ENCODE peak calls at places on chromosome 11, in five cellular contexts. D, J, H, K and T are unnamed samples.

GRCh38 chr11:59615132-59615636 is 390 bp downstream of the OSBP start:
- DNase-seq in D (peak), K (peak), H (peak), J (peak), T (peak)

GRCh38 chr11:114276077-114276476 is 20.1 kb upstream of the NNMT start:
- DNase-seq in H (no peak), D (no peak), J (no peak), K (no peak), T (no peak)

GRCh38 chr11:75534291-75535038 is 8.7 kb upstream of the GDPD5 start:
- DNase-seq in K (no peak), H (no peak), J (no peak), D (no peak), T (no peak)

GRCh38 chr11:56706486-56706885 is 7.6 kb downstream of the OR9G1 start:
- DNase-seq in D (peak), K (no peak), H (no peak), J (no peak), T (no peak)

GRCh38 chr11:43504316-43504950 is 145.7 kb downstream of the TTC17 start:
- DNase-seq in K (no peak), D (peak), H (no peak), J (peak), T (no peak)

GRCh38 chr11:91927448-91927847 is 297.2 kb upstream of the FAT3 start:
- DNase-seq in H (no peak), J (no peak), K (no peak), D (no peak), T (no peak)

GRCh38 chr11:104164028-104164520 is at the start of gene PDGFD:
- DNase-seq in H (peak), J (peak), K (no peak), D (peak), T (peak)

GRCh38 chr11:101458161-101458560 is 125.6 kb downstream of the TRPC6 start:
- DNase-seq in K (no peak), J (no peak), D (peak), H (no peak), T (no peak)

GRCh38 chr11:16632295-16633200 is 105.9 kb upstream of the C11orf58 start:
- DNase-seq in H (no peak), K (no peak), J (no peak), D (peak), T (no peak)

GRCh38 chr11:80320226-80320625 is 879.4 kb upstream of the TENM4 start:
- DNase-seq in J (no peak), K (no peak), H (no peak), D (no peak), T (no peak)

GRCh38 chr11:8338138-8338537 is 74.5 kb upstream of the LMO1 start:
- DNase-seq in J (peak), D (no peak), K (no peak), H (no peak), T (peak)

GRCh38 chr11:89667001-89667400 is 43.1 kb upstream of the TRIM77 start:
- DNase-seq in H (no peak), D (no peak), J (no peak), K (no peak), T (no peak)

GRCh38 chr11:12526789-12527188 is 147.4 kb upstream of the TEAD1 start:
- DNase-seq in K (no peak), D (no peak), J (peak), H (no peak), T (no peak)

GRCh38 chr11:57515332-57516060 is at the start of gene SLC43A1:
- DNase-seq in H (peak), D (no peak), K (no peak), J (peak), T (peak)

GRCh38 chr11:76207642-76208378 is 1.5 kb upstream of the WNT11 start:
- DNase-seq in D (peak), H (peak), J (peak), K (peak), T (peak)

GRCh38 chr11:75475767-75476650 is 43.0 kb upstream of the KLHL35 start:
- DNase-seq in H (peak), K (no peak), J (peak), D (peak), T (peak)

GRCh38 chr11:69810289-69811118 is 8.7 kb downstream of the FGF3 start:
- DNase-seq in K (no peak), J (no peak), D (no peak), H (no peak), T (no peak)

GRCh38 chr11:43010042-43010441 is 301.8 kb upstream of the API5 start:
- DNase-seq in D (no peak), H (no peak), J (no peak), K (no peak), T (no peak)

DNA sequence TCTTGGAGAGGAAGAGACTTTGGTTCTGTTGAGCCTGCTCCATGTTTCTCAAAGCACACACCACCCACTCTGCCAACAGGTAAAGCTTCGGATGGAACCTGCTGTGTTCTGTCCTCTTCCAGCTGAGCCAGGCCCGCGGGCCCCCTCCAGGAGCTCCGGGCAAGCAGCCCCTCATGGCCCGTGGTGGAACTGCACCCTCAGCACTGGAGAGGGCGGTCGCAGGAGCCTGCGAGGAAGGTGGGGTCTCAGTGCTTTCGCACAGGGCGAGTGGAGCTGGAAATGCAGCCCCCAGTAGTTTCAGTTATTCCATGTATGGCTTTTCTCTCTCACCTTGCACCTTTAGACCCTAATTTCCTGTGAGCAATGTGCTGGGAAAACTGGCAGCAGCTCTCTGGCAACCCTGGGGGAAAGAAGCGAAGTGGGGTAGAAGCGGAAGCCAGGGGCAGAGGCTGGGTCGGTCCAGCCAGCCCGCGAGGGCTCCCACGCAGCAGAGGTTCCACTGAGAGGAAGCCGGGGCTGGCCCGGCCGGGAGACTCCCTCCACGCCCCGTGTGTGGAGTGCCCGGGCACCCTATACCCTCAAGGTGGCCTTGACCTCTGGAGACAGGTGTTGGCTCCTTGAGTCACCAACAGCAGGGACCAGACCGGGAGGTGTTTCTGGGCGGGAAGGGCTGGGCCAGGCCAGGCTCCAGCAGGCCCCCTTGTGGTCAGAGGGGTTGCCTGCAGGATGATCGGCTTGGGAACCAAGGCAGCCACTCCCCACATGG is 119.9 kb upstream of the TMEM45B start:
- DNase-seq in K (peak), D (peak), J (peak), H (peak), T (peak)
- H3K4me3 ChIP-seq in K (peak), D (no peak), J (no peak), H (peak), T (peak)

GRCh38 chr11:86803136-86803535 is 2.8 kb downstream of the PRSS23 start:
- DNase-seq in K (no peak), D (peak), J (no peak), H (no peak), T (no peak)

GRCh38 chr11:86800956-86801264 is 568 bp downstream of the PRSS23 start:
- DNase-seq in K (no peak), D (no peak), H (no peak), J (no peak), T (no peak)

GRCh38 chr11:86802146-86802545 is 1.8 kb downstream of the PRSS23 start:
- DNase-seq in D (peak), K (no peak), J (no peak), H (no peak), T (no peak)

GRCh38 chr11:86803641-86804040 is 3.3 kb downstream of the PRSS23 start:
- DNase-seq in K (no peak), J (no peak), H (no peak), D (no peak), T (no peak)

GRCh38 chr11:86802601-86803051 is 2.3 kb downstream of the PRSS23 start:
- DNase-seq in H (no peak), D (peak), J (peak), K (no peak), T (no peak)
- H3K4me3 ChIP-seq in H (peak), D (peak), J (no peak), K (no peak), T (no peak)

DNA sequence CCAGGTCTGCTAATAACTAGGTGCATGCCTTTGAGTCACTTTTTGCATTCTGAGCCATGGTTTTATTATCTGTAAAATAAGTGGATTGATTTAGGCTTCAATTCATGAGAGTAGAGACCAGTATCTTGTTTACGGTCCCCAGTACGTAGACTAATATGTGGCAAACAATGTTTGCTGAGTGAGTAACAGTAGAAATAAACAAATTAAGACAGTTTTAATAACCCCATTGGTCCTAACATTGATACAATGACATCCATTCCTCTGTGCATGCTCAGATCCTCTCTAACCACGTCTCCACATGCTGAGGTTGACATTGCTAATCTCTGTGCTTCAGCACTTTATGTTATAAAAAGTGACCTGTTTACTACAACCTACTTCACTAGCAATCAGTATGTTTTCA is 983 bp downstream of the CCDC34 start:
- DNase-seq in J (no peak), K (no peak), D (no peak), H (no peak), T (no peak)
- H3K4me3 ChIP-seq in J (no peak), K (peak), D (peak), H (peak), T (no peak)

GRCh38 chr11:267491-267994 is 10.7 kb upstream of the NLRP6 start:
- DNase-seq in K (peak), D (peak), J (peak), H (peak), T (no peak)
- H3K4me3 ChIP-seq in K (peak), D (no peak), J (no peak), H (no peak), T (no peak)

GRCh38 chr11:116929393-116930090 is 92.1 kb upstream of the APOA1 start:
- DNase-seq in D (no peak), J (peak), K (no peak), H (no peak), T (no peak)
- H3K4me3 ChIP-seq in D (no peak), J (no peak), K (peak), H (peak), T (peak)

GRCh38 chr11:122984186-122985011 is 2.8 kb upstream of the BSX start:
- DNase-seq in J (no peak), K (no peak), H (no peak), D (peak), T (no peak)
- H3K4me3 ChIP-seq in J (peak), K (peak), H (peak), D (peak), T (peak)

GRCh38 chr11:86743223-86744118 is 56.9 kb upstream of the PRSS23 start:
- DNase-seq in K (no peak), J (peak), H (peak), D (peak), T (no peak)
- H3K4me3 ChIP-seq in K (no peak), J (no peak), H (no peak), D (no peak), T (no peak)